ENCODE peak calls at places on chromosome 9, in four cellular contexts. N, E, J and B are unnamed samples.

GRCh38 chr9:135516132-135516860 is 4.9 kb upstream of the LCN1 start:
- DNase-seq in N (no peak), E (no peak), J (no peak), B (no peak)

GRCh38 chr9:545480-545879 is 296.0 kb upstream of the DMRT1 start:
- DNase-seq in N (no peak), E (no peak), J (no peak), B (no peak)

GRCh38 chr9:123686131-123686848 is 243.6 kb downstream of the DENND1A start:
- DNase-seq in N (no peak), E (peak; percentile 41), J (no peak), B (no peak)

GRCh38 chr9:3855601-3856328 is 330.0 kb upstream of the RFX3 start:
- DNase-seq in N (no peak), E (no peak), J (no peak), B (no peak)

GRCh38 chr9:105415344-105415980 is 32.4 kb upstream of the FSD1L start:
- DNase-seq in N (peak; percentile 68), E (peak; percentile 64), J (no peak), B (peak; percentile 39)

GRCh38 chr9:112810696-112811490 is 60.3 kb downstream of the SNX30 start:
- DNase-seq in N (peak; percentile 81), E (no peak), J (no peak), B (no peak)

GRCh38 chr9:81002242-81002641 is 687.1 kb downstream of the TLE1 start:
- DNase-seq in N (peak; percentile 20), E (no peak), J (no peak), B (no peak)

GRCh38 chr9:84293001-84293798 is 47.4 kb downstream of the SLC28A3 start:
- DNase-seq in N (no peak), E (no peak), J (no peak), B (no peak)

GRCh38 chr9:132274861-132275260 is 79.9 kb downstream of the SETX start:
- DNase-seq in N (no peak), E (no peak), J (no peak), B (no peak)

GRCh38 chr9:15469406-15469805 is 41.4 kb downstream of the PSIP1 start:
- DNase-seq in N (no peak), E (peak; percentile 91), J (no peak), B (no peak)

GRCh38 chr9:92618633-92619225 is 51.2 kb downstream of the IPPK start:
- DNase-seq in N (no peak), E (no peak), J (no peak), B (no peak)

GRCh38 chr9:37034938-37035471 is 937 bp upstream of the PAX5 start:
- DNase-seq in N (peak; percentile 62), E (peak; percentile 58), J (no peak), B (no peak)

GRCh38 chr9:16563446-16563845 is 307.0 kb downstream of the BNC2 start:
- DNase-seq in N (no peak), E (no peak), J (no peak), B (no peak)

GRCh38 chr9:68825755-68826500 is 120.9 kb downstream of the PIP5K1B start:
- DNase-seq in N (no peak), E (peak; percentile 80), J (no peak), B (no peak)

GRCh38 chr9:70121818-70122436 is 78.3 kb downstream of the MAMDC2 start:
- DNase-seq in N (no peak), E (no peak), J (no peak), B (no peak)

GRCh38 chr9:69074801-69075200 is 39.2 kb downstream of the FXN start:
- DNase-seq in N (no peak), E (no peak), J (no peak), B (no peak)

GRCh38 chr9:128713411-128713780 is 10.5 kb downstream of the ZDHHC12 start:
- DNase-seq in N (no peak), E (no peak), J (no peak), B (no peak)

GRCh38 chr9:96122756-96123155 is 179.2 kb downstream of the HSD17B3 start:
- DNase-seq in N (no peak), E (no peak), J (no peak), B (no peak)

GRCh38 chr9:14561929-14562386 is 131.3 kb downstream of the ZDHHC21 start:
- DNase-seq in N (peak; percentile 60), E (peak; percentile 70), J (no peak), B (no peak)

GRCh38 chr9:78985084-78985738 is 586.6 kb upstream of the TLE4 start:
- DNase-seq in N (no peak), E (no peak), J (no peak), B (no peak)

GRCh38 chr9:115921301-115921700 is 232.3 kb upstream of the PAPPA start:
- DNase-seq in N (no peak), E (no peak), J (peak; percentile 57), B (no peak)

GRCh38 chr9:134395727-134396257 is 69.5 kb downstream of the RXRA start:
- DNase-seq in N (no peak), E (no peak), J (no peak), B (no peak)

GRCh38 chr9:83981126-83981871 is 694 bp downstream of the RMI1 start:
- DNase-seq in N (peak; percentile 53), E (peak; percentile 78), J (no peak), B (no peak)

GRCh38 chr9:530681-531080 is 310.8 kb upstream of the DMRT1 start:
- DNase-seq in N (no peak), E (no peak), J (no peak), B (no peak)

GRCh38 chr9:93091453-93092081 is 4.5 kb upstream of the CARD19 start:
- DNase-seq in N (no peak), E (no peak), J (no peak), B (no peak)

GRCh38 chr9:83677596-83677995 is 30.2 kb downstream of the UBQLN1 start:
- DNase-seq in N (no peak), E (no peak), J (no peak), B (no peak)

GRCh38 chr9:130555968-130556367 is 23.4 kb upstream of the FUBP3 start:
- DNase-seq in N (no peak), E (no peak), J (no peak), B (no peak)

GRCh38 chr9:105205787-105206511 is 38.5 kb upstream of the SLC44A1 start:
- DNase-seq in N (no peak), E (no peak), J (peak; percentile 84), B (no peak)